ENCODE peak calls at places on chromosomes 12 and 14, in eight cellular contexts. K, I, R, M, Y, T, P and F are unnamed samples.

GRCh38 chr14:55518391-55518790 is 61.6 kb upstream of the KTN1 start:
- DNase-seq in K (no peak), I (no peak), R (no peak), M (no peak), Y (no peak), T (peak), P (no peak), F (no peak)

GRCh38 chr14:55005071-55005470 is 21.8 kb downstream of the WDHD1 start:
- DNase-seq in K (no peak), I (no peak), R (peak), M (no peak), Y (peak), T (peak), P (peak), F (no peak)

GRCh38 chr14:50887476-50887875 is 15.6 kb downstream of the ABHD12B start:
- DNase-seq in K (no peak), I (no peak), R (no peak), M (no peak), Y (no peak), T (no peak), P (no peak), F (no peak)

GRCh38 chr12:90211017-90211416 is 502.4 kb upstream of the ATP2B1 start:
- DNase-seq in K (no peak), I (no peak), R (peak), M (no peak), Y (peak), T (peak), P (peak), F (no peak)

GRCh38 chr14:105491366-105492006 is 440 bp downstream of the TEDC1 start:
- DNase-seq in K (no peak), I (no peak), R (peak), M (peak), Y (no peak), T (peak), P (peak), F (peak)

GRCh38 chr12:121843236-121843982 is 15.2 kb downstream of the HPD start:
- DNase-seq in K (no peak), I (no peak), R (no peak), M (no peak), Y (no peak), T (no peak), P (no peak), F (no peak)

GRCh38 chr12:130514149-130514551 is 176.5 kb downstream of the PIWIL1 start:
- DNase-seq in K (no peak), I (peak), R (no peak), M (no peak), Y (no peak), T (no peak), P (no peak), F (peak)

GRCh38 chr12:31034372-31034771 is 39.3 kb upstream of the DDX11 start:
- DNase-seq in K (no peak), I (no peak), R (peak), M (peak), Y (no peak), T (no peak), P (no peak), F (no peak)

GRCh38 chr12:30862486-30862885 is 64.1 kb upstream of the TSPAN11 start:
- DNase-seq in K (no peak), I (no peak), R (peak), M (no peak), Y (peak), T (peak), P (peak), F (no peak)

GRCh38 chr12:71973687-71974086 is 35.0 kb downstream of the TPH2 start:
- DNase-seq in K (no peak), I (no peak), R (no peak), M (no peak), Y (no peak), T (peak), P (peak), F (no peak)

GRCh38 chr14:105467249-105467941 is 7.2 kb upstream of the CRIP2 start:
- DNase-seq in K (no peak), I (no peak), R (no peak), M (no peak), Y (no peak), T (no peak), P (no peak), F (no peak)

GRCh38 chr14:74563233-74563585 is 48.8 kb downstream of the LTBP2 start:
- DNase-seq in K (no peak), I (no peak), R (no peak), M (no peak), Y (no peak), T (peak), P (no peak), F (no peak)

GRCh38 chr12:126747530-126748149 is 1519.3 kb upstream of the TMEM132C start:
- DNase-seq in K (no peak), I (no peak), R (peak), M (peak), Y (peak), T (no peak), P (peak), F (peak)

GRCh38 chr12:106801830-106802561 is 27.5 kb downstream of the RIC8B start:
- DNase-seq in K (no peak), I (no peak), R (no peak), M (no peak), Y (no peak), T (no peak), P (peak), F (no peak)

GRCh38 chr14:90455100-90455571 is 58.3 kb downstream of the CALM1 start:
- DNase-seq in K (peak), I (no peak), R (no peak), M (no peak), Y (no peak), T (no peak), P (no peak), F (no peak)

GRCh38 chr12:94145231-94145979 is 3.0 kb upstream of the PLXNC1 start:
- DNase-seq in K (no peak), I (no peak), R (peak), M (peak), Y (peak), T (peak), P (peak), F (no peak)

GRCh38 chr14:20490563-20490962 is 14.8 kb upstream of the RNASE10 start:
- DNase-seq in K (no peak), I (no peak), R (no peak), M (no peak), Y (no peak), T (no peak), P (no peak), F (no peak)

GRCh38 chr14:94761348-94761998 is 8.4 kb downstream of the GSC start:
- DNase-seq in K (no peak), I (no peak), R (no peak), M (no peak), Y (no peak), T (no peak), P (peak), F (no peak)

GRCh38 chr12:109735051-109735521 is 21.5 kb downstream of the FAM222A start:
- DNase-seq in K (no peak), I (no peak), R (no peak), M (no peak), Y (no peak), T (no peak), P (no peak), F (peak)

GRCh38 chr12:97556201-97556824 is 93.7 kb downstream of the RMST start:
- DNase-seq in K (no peak), I (no peak), R (peak), M (no peak), Y (peak), T (no peak), P (peak), F (no peak)

GRCh38 chr14:71119075-71119474 is 211.8 kb downstream of the PCNX1 start:
- DNase-seq in K (no peak), I (no peak), R (peak), M (no peak), Y (peak), T (peak), P (peak), F (no peak)

GRCh38 chr14:37088816-37089215 is 83.6 kb downstream of the SLC25A21 start:
- DNase-seq in K (no peak), I (no peak), R (peak), M (no peak), Y (peak), T (peak), P (no peak), F (no peak)

GRCh38 chr12:44774815-44775411 is 101.2 kb downstream of the NELL2 start:
- DNase-seq in K (peak), I (peak), R (no peak), M (peak), Y (no peak), T (peak), P (peak), F (peak)

GRCh38 chr14:37874429-37875109 is 279.1 kb downstream of the TTC6 start:
- DNase-seq in K (peak), I (peak), R (peak), M (peak), Y (peak), T (peak), P (peak), F (peak)

GRCh38 chr12:104902125-104902524 is 56.0 kb downstream of the SLC41A2 start:
- DNase-seq in K (no peak), I (no peak), R (no peak), M (no peak), Y (no peak), T (no peak), P (no peak), F (no peak)

GRCh38 chr14:63650336-63650952 is 8.8 kb upstream of the WDR89 start:
- DNase-seq in K (no peak), I (no peak), R (no peak), M (no peak), Y (no peak), T (peak), P (peak), F (no peak)

GRCh38 chr12:7460375-7461259 is 16.7 kb upstream of the CD163L1 start:
- DNase-seq in K (peak), I (peak), R (peak), M (peak), Y (no peak), T (peak), P (peak), F (peak)

GRCh38 chr12:126772171-126772864 is 1494.7 kb upstream of the TMEM132C start:
- DNase-seq in K (no peak), I (no peak), R (peak), M (peak), Y (peak), T (peak), P (peak), F (no peak)

GRCh38 chr12:44616385-44616784 is 259.7 kb downstream of the NELL2 start:
- DNase-seq in K (no peak), I (no peak), R (peak), M (no peak), Y (no peak), T (peak), P (no peak), F (no peak)

GRCh38 chr12:106910202-106910601 is 45.5 kb upstream of the TMEM263 start:
- DNase-seq in K (no peak), I (no peak), R (no peak), M (no peak), Y (no peak), T (no peak), P (no peak), F (no peak)

DNA sequence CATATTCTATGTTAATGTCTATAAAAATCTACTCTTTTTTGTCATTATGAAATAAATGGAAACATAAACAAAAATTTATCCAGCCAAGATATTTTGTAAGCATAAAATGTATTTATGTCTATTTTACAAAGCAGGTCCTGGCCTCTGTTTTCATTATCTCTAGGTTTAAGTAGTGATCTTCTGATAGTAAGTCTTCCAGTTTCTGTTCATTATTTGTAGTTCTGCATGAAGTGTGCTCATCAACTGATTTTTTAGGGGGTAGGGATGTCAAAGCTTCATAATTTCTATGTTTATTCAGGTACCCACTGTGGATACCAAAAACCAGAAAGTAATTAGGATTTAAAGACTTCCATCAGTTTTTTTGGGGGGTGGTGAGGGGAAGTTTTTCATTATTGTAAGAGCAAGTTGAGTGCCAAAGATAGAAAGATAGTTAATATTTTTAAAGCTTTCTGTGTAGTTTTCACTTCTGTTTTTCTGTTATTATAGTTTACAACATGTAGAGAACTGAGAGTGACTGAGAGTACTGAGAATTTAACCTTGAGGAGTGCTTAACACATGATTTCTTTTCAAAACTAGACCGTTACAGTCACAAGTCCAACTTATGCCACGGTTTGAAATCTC is 30.6 kb upstream of the LMO3 start:
- DNase-seq in K (no peak), I (no peak), R (no peak), M (no peak), Y (no peak), T (no peak), P (no peak), F (no peak)
- H3K4me2 ChIP-seq in K (no peak), I (no peak), R (no peak), M (no peak), Y (no peak), T (no peak), P (no peak), F (no peak)

GRCh38 chr12:78096909-78097597 is 266.4 kb downstream of the NAV3 start:
- DNase-seq in K (no peak), I (no peak), R (peak), M (no peak), Y (peak), T (peak), P (peak), F (no peak)
- H2AFZ ChIP-seq in K (peak), I (peak), R (peak), M (no peak), Y (no peak), T (no peak), P (peak), F (no peak)

GRCh38 chr12:57743769-57744168 is 1.1 kb upstream of the TSPAN31 start:
- DNase-seq in K (no peak), I (no peak), R (no peak), M (no peak), Y (no peak), T (no peak), P (no peak), F (no peak)

GRCh38 chr12:57739387-57739786 is 845 bp upstream of the AGAP2 start:
- DNase-seq in K (no peak), I (no peak), R (no peak), M (no peak), Y (no peak), T (no peak), P (no peak), F (no peak)

GRCh38 chr12:57740656-57741412 is 2.3 kb upstream of the AGAP2 start:
- DNase-seq in K (no peak), I (no peak), R (no peak), M (no peak), Y (no peak), T (no peak), P (no peak), F (peak)

GRCh38 chr12:57739914-57740538 is 1.5 kb upstream of the AGAP2 start:
- DNase-seq in K (no peak), I (no peak), R (no peak), M (no peak), Y (no peak), T (no peak), P (no peak), F (no peak)

GRCh38 chr12:57741413-57741789 is 2.9 kb upstream of the AGAP2 start:
- DNase-seq in K (no peak), I (no peak), R (no peak), M (no peak), Y (no peak), T (no peak), P (no peak), F (no peak)
- H3K4me2 ChIP-seq in K (no peak), I (peak), R (no peak), M (peak), Y (no peak), T (no peak), P (no peak), F (no peak)

GRCh38 chr12:110913119-110914056 is 7.0 kb downstream of the MYL2 start:
- DNase-seq in K (no peak), I (no peak), R (no peak), M (no peak), Y (no peak), T (no peak), P (no peak), F (no peak)
- H2AFZ ChIP-seq in K (no peak), I (peak), R (no peak), M (no peak), Y (no peak), T (no peak), P (no peak), F (no peak)

GRCh38 chr12:50196537-50196936 is 29.4 kb upstream of the CERS5 start:
- DNase-seq in K (no peak), I (no peak), R (no peak), M (no peak), Y (no peak), T (no peak), P (no peak), F (no peak)

GRCh38 chr12:50200507-50201273 is 33.5 kb upstream of the CERS5 start:
- DNase-seq in K (no peak), I (no peak), R (peak), M (no peak), Y (peak), T (peak), P (peak), F (no peak)

GRCh38 chr12:50198829-50199228 is 31.7 kb upstream of the CERS5 start:
- DNase-seq in K (no peak), I (no peak), R (no peak), M (no peak), Y (no peak), T (no peak), P (no peak), F (no peak)

GRCh38 chr12:50195832-50196231 is 28.7 kb upstream of the CERS5 start:
- DNase-seq in K (no peak), I (no peak), R (no peak), M (no peak), Y (no peak), T (no peak), P (peak), F (no peak)

GRCh38 chr12:50197297-50197727 is 30.1 kb upstream of the CERS5 start:
- DNase-seq in K (no peak), I (no peak), R (peak), M (no peak), Y (no peak), T (no peak), P (peak), F (no peak)
- H3K4me2 ChIP-seq in K (no peak), I (no peak), R (no peak), M (no peak), Y (no peak), T (no peak), P (peak), F (no peak)

DNA sequence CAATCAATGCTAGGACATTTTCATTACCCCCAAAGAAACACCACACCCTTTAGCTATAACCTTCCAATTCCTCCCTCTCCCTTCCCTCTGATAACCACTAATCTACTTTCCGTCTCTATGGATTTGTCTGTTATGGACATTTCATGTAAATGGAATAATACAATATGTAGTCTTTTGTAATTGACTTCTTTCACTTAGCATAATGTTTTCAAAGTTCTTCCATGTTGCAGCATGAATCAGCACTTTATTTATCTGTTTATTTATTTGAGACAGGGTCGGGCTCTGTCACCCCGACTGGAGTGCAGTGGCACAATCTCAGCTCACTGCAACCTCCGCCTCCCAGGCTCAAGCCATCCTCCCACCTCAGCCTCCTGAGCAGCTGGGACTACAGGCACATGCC is 1.2 kb upstream of the RBM19 start:
- DNase-seq in K (no peak), I (no peak), R (no peak), M (no peak), Y (no peak), T (no peak), P (no peak), F (no peak)
- H2AFZ ChIP-seq in K (peak), I (peak), R (no peak), M (no peak), Y (no peak), T (no peak), P (peak), F (no peak)

DNA sequence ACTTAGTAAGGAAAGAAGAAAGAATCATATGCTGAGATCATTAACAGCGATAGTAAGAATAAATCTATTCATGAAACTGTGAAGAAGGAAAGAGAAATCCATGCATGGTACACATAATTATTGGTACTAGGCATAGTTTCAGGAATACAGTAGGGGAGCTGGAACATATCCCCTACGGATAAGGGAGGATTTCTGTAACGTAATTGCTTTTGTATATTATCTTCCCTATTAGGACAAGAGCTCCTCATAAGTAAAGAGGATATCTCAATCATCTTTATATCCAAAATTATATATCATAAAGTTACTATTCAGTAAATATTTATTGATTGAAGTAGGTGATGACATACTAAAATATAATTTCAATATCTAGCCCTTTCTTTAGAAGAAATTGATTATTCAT is 22.9 kb downstream of the SYT1 start:
- DNase-seq in K (no peak), I (no peak), R (no peak), M (no peak), Y (no peak), T (no peak), P (no peak), F (no peak)
- H3K4me2 ChIP-seq in K (no peak), I (no peak), R (no peak), M (peak), Y (peak), T (no peak), P (peak), F (no peak)